ENCODE peak calls at places on chromosomes 5 and 9, in six cellular contexts. B, E, G, U, S and H are unnamed samples.

GRCh38 chr9:130707225-130707976 is 13.8 kb downstream of the EXOSC2 start:
- DNase-seq in B (peak; percentile 79), E (peak; percentile 62), G (no peak), U (no peak), S (no peak), H (peak; percentile 72)

GRCh38 chr9:6712041-6712440 is 45.7 kb upstream of the KDM4C start:
- DNase-seq in B (no peak), E (no peak), G (no peak), U (no peak), S (no peak), H (no peak)

GRCh38 chr5:34698754-34699153 is 42.6 kb downstream of the RAI14 start:
- DNase-seq in B (no peak), E (no peak), G (no peak), U (no peak), S (no peak), H (no peak)

GRCh38 chr5:168417731-168418429 is 68.4 kb upstream of the RARS1 start:
- DNase-seq in B (no peak), E (no peak), G (no peak), U (no peak), S (no peak), H (no peak)

GRCh38 chr5:62729662-62730061 is 151.0 kb downstream of the LRRC70 start:
- DNase-seq in B (no peak), E (no peak), G (no peak), U (no peak), S (no peak), H (no peak)

GRCh38 chr9:115777610-115778009 is 376.0 kb upstream of the PAPPA start:
- DNase-seq in B (no peak), E (no peak), G (no peak), U (no peak), S (no peak), H (no peak)

GRCh38 chr5:57862471-57863282 is 380.1 kb upstream of the ACTBL2 start:
- DNase-seq in B (no peak), E (no peak), G (no peak), U (no peak), S (no peak), H (no peak)

GRCh38 chr5:135386096-135386495 is 12.9 kb downstream of the MACROH2A1 start:
- DNase-seq in B (no peak), E (no peak), G (no peak), U (peak; percentile 88), S (no peak), H (no peak)

GRCh38 chr9:14153310-14153720 is 160.6 kb downstream of the NFIB start:
- DNase-seq in B (no peak), E (no peak), G (no peak), U (no peak), S (no peak), H (no peak)

GRCh38 chr9:134294228-134295071 is 31.8 kb upstream of the RXRA start:
- DNase-seq in B (peak; percentile 49), E (no peak), G (no peak), U (no peak), S (no peak), H (peak; percentile 40)

GRCh38 chr5:135242021-135242480 is 157.0 kb downstream of the MACROH2A1 start:
- DNase-seq in B (no peak), E (no peak), G (no peak), U (peak; percentile 59), S (peak; percentile 70), H (no peak)

GRCh38 chr9:117224676-117225075 is 190.2 kb downstream of the ASTN2 start:
- DNase-seq in B (no peak), E (no peak), G (no peak), U (no peak), S (no peak), H (no peak)

GRCh38 chr5:125065114-125065513 is 318.7 kb upstream of the ZNF608 start:
- DNase-seq in B (no peak), E (no peak), G (peak; percentile 77), U (no peak), S (no peak), H (no peak)

GRCh38 chr5:175037820-175038219 is 313.4 kb downstream of the MSX2 start:
- DNase-seq in B (no peak), E (no peak), G (no peak), U (no peak), S (no peak), H (no peak)

GRCh38 chr5:80834710-80835109 is 125.5 kb upstream of the RASGRF2 start:
- DNase-seq in B (no peak), E (no peak), G (no peak), U (no peak), S (no peak), H (no peak)

GRCh38 chr5:112878760-112879159 is 17.7 kb downstream of the SRP19 start:
- DNase-seq in B (no peak), E (no peak), G (no peak), U (no peak), S (no peak), H (no peak)

GRCh38 chr9:77450093-77450475 is 198.0 kb downstream of the GNA14 start:
- DNase-seq in B (no peak), E (no peak), G (no peak), U (no peak), S (no peak), H (no peak)

GRCh38 chr9:112012026-112012902 is 115.7 kb downstream of the UGCG start:
- DNase-seq in B (no peak), E (no peak), G (peak; percentile 84), U (peak; percentile 90), S (peak; percentile 57), H (no peak)

GRCh38 chr9:76717611-76718010 is 46.6 kb upstream of the PCA3 start:
- DNase-seq in B (no peak), E (no peak), G (peak; percentile 48), U (no peak), S (peak; percentile 45), H (no peak)

GRCh38 chr9:7799234-7799933 is at the start of gene DMAC1:
- DNase-seq in B (peak; percentile 67), E (peak; percentile 48), G (peak; percentile 52), U (peak; percentile 72), S (peak; percentile 68), H (peak; percentile 81)

GRCh38 chr5:14675309-14675708 is 10.8 kb downstream of the OTULIN start:
- DNase-seq in B (no peak), E (no peak), G (no peak), U (no peak), S (no peak), H (no peak)

GRCh38 chr5:139177809-139178581 is 20.2 kb downstream of the SIL1 start:
- DNase-seq in B (no peak), E (no peak), G (no peak), U (no peak), S (no peak), H (no peak)

GRCh38 chr9:8800196-8800595 is 1000.6 kb upstream of the DMAC1 start:
- DNase-seq in B (no peak), E (no peak), G (no peak), U (no peak), S (no peak), H (no peak)

GRCh38 chr5:160297004-160297403 is 15.4 kb downstream of the CCNJL start:
- DNase-seq in B (no peak), E (no peak), G (no peak), U (no peak), S (no peak), H (no peak)

GRCh38 chr5:65334077-65334476 is 147.6 kb downstream of the ADAMTS6 start:
- DNase-seq in B (no peak), E (no peak), G (no peak), U (no peak), S (no peak), H (no peak)

GRCh38 chr9:114759512-114759911 is 46.3 kb downstream of the TNFSF15 start:
- DNase-seq in B (no peak), E (no peak), G (no peak), U (no peak), S (no peak), H (no peak)

GRCh38 chr5:135538261-135538660 is 2.5 kb upstream of the NEUROG1 start:
- DNase-seq in B (no peak), E (no peak), G (peak; percentile 40), U (peak; percentile 41), S (no peak), H (no peak)

GRCh38 chr9:137828527-137829259 is 48.9 kb upstream of the CACNA1B start:
- DNase-seq in B (peak; percentile 85), E (no peak), G (no peak), U (no peak), S (no peak), H (no peak)

GRCh38 chr5:66757219-66757833 is 161.1 kb downstream of the MAST4 start:
- DNase-seq in B (peak; percentile 30), E (no peak), G (peak; percentile 22), U (no peak), S (no peak), H (peak; percentile 22)

GRCh38 chr9:126791406-126792230 is 13.2 kb upstream of the ZBTB43 start:
- DNase-seq in B (no peak), E (no peak), G (peak; percentile 62), U (no peak), S (peak; percentile 88), H (no peak)

GRCh38 chr9:389758-390157 is 175.1 kb downstream of the DOCK8 start:
- DNase-seq in B (no peak), E (no peak), G (no peak), U (no peak), S (no peak), H (no peak)

GRCh38 chr9:130176760-130177159 is 4.6 kb downstream of the NCS1 start:
- DNase-seq in B (no peak), E (no peak), G (no peak), U (no peak), S (no peak), H (no peak)

GRCh38 chr9:109315889-109316640 is 4.8 kb downstream of the EPB41L4B start:
- DNase-seq in B (no peak), E (no peak), G (peak; percentile 97), U (peak; percentile 95), S (peak; percentile 92), H (no peak)

GRCh38 chr9:5922192-5922591 is 31.5 kb downstream of the MLANA start:
- DNase-seq in B (no peak), E (no peak), G (no peak), U (no peak), S (no peak), H (no peak)

GRCh38 chr5:75678155-75678554 is 39.1 kb downstream of the POC5 start:
- DNase-seq in B (no peak), E (no peak), G (no peak), U (no peak), S (no peak), H (no peak)

GRCh38 chr5:16082982-16083381 is 96.6 kb downstream of the MARCHF11 start:
- DNase-seq in B (no peak), E (no peak), G (no peak), U (no peak), S (no peak), H (no peak)

GRCh38 chr9:135901036-135901758 is 6.1 kb downstream of the CAMSAP1 start:
- DNase-seq in B (no peak), E (no peak), G (no peak), U (no peak), S (no peak), H (no peak)